ENCODE peak calls at places on chromosome 15, in nine cellular contexts. One of them, this sample, is unnamed.

GRCh38 chr15:75360391-75360790 is 8.0 kb downstream of the MAN2C1 start:
- DNase-seq in cardiac muscle cell: no peak
- DNase-seq in thyroid gland: no peak
- DNase-seq in HFF-Myc: no peak
- DNase-seq in choroid plexus epithelial cell: no peak
- DNase-seq in AG04450: no peak
- DNase-seq in Caco-2: no peak
- DNase-seq in PC-3: no peak
- DNase-seq in H1: no peak
- DNase-seq in this sample: no peak

GRCh38 chr15:61033319-61033718 is 195.8 kb downstream of the RORA start:
- DNase-seq in cardiac muscle cell: no peak
- DNase-seq in thyroid gland: no peak
- DNase-seq in PC-3: no peak
- DNase-seq in AG04450: no peak
- DNase-seq in Caco-2: no peak
- DNase-seq in HFF-Myc: no peak
- DNase-seq in H1: no peak
- DNase-seq in choroid plexus epithelial cell: no peak
- DNase-seq in this sample: no peak

GRCh38 chr15:98943609-98944111 is 63.9 kb downstream of the PGPEP1L start:
- DNase-seq in PC-3: no peak
- DNase-seq in cardiac muscle cell: peak; percentile 22
- DNase-seq in AG04450: no peak
- DNase-seq in Caco-2: no peak
- DNase-seq in HFF-Myc: no peak
- DNase-seq in choroid plexus epithelial cell: peak; percentile 13
- DNase-seq in thyroid gland: peak; percentile 69
- DNase-seq in H1: no peak
- DNase-seq in this sample: no peak

GRCh38 chr15:57560976-57561711 is 30.6 kb upstream of the MYZAP start:
- DNase-seq in H1: no peak
- DNase-seq in HFF-Myc: peak; percentile 43
- DNase-seq in choroid plexus epithelial cell: peak; percentile 81
- DNase-seq in cardiac muscle cell: peak; percentile 82
- DNase-seq in Caco-2: peak; percentile 68
- DNase-seq in thyroid gland: peak; percentile 88
- DNase-seq in PC-3: peak; percentile 78
- DNase-seq in AG04450: peak; percentile 26
- DNase-seq in this sample: peak; percentile 70

GRCh38 chr15:82895983-82896382 is 56.5 kb downstream of the HOMER2 start:
- DNase-seq in PC-3: no peak
- DNase-seq in H1: no peak
- DNase-seq in HFF-Myc: no peak
- DNase-seq in cardiac muscle cell: no peak
- DNase-seq in Caco-2: no peak
- DNase-seq in AG04450: no peak
- DNase-seq in choroid plexus epithelial cell: no peak
- DNase-seq in thyroid gland: no peak
- DNase-seq in this sample: no peak

GRCh38 chr15:66078196-66078928 is 175.2 kb downstream of the MEGF11 start:
- DNase-seq in HFF-Myc: no peak
- DNase-seq in Caco-2: no peak
- DNase-seq in H1: no peak
- DNase-seq in thyroid gland: peak; percentile 6
- DNase-seq in cardiac muscle cell: no peak
- DNase-seq in choroid plexus epithelial cell: no peak
- DNase-seq in AG04450: no peak
- DNase-seq in PC-3: no peak
- DNase-seq in this sample: no peak

GRCh38 chr15:70092462-70092850 is 5.3 kb downstream of the TLE3 start:
- DNase-seq in PC-3: no peak
- DNase-seq in H1: no peak
- DNase-seq in Caco-2: no peak
- DNase-seq in thyroid gland: no peak
- DNase-seq in cardiac muscle cell: peak; percentile 57
- DNase-seq in choroid plexus epithelial cell: peak; percentile 38
- DNase-seq in AG04450: peak; percentile 69
- DNase-seq in HFF-Myc: no peak
- DNase-seq in this sample: no peak

GRCh38 chr15:66774001-66774814 is 72.2 kb downstream of the SMAD6 start:
- DNase-seq in thyroid gland: peak; percentile 96
- DNase-seq in Caco-2: peak; percentile 90
- DNase-seq in H1: peak; percentile 68
- DNase-seq in AG04450: no peak
- DNase-seq in cardiac muscle cell: peak; percentile 69
- DNase-seq in HFF-Myc: no peak
- DNase-seq in PC-3: peak; percentile 88
- DNase-seq in choroid plexus epithelial cell: peak; percentile 60
- DNase-seq in this sample: peak; percentile 67

GRCh38 chr15:98408231-98408630 is 240.1 kb upstream of the IGF1R start:
- DNase-seq in choroid plexus epithelial cell: no peak
- DNase-seq in thyroid gland: no peak
- DNase-seq in cardiac muscle cell: no peak
- DNase-seq in HFF-Myc: no peak
- DNase-seq in PC-3: no peak
- DNase-seq in AG04450: no peak
- DNase-seq in Caco-2: no peak
- DNase-seq in H1: no peak
- DNase-seq in this sample: no peak

GRCh38 chr15:34335176-34335575 is 2.4 kb downstream of the SLC12A6 start:
- DNase-seq in AG04450: no peak
- DNase-seq in H1: no peak
- DNase-seq in PC-3: peak; percentile 67
- DNase-seq in HFF-Myc: no peak
- DNase-seq in Caco-2: no peak
- DNase-seq in cardiac muscle cell: peak; percentile 29
- DNase-seq in choroid plexus epithelial cell: peak; percentile 57
- DNase-seq in thyroid gland: no peak
- DNase-seq in this sample: no peak

GRCh38 chr15:71448688-71449114 is 333.4 kb downstream of the THSD4 start:
- DNase-seq in Caco-2: peak; percentile 60
- DNase-seq in PC-3: peak; percentile 90
- DNase-seq in AG04450: no peak
- DNase-seq in cardiac muscle cell: peak; percentile 79
- DNase-seq in choroid plexus epithelial cell: peak; percentile 84
- DNase-seq in HFF-Myc: peak; percentile 65
- DNase-seq in thyroid gland: peak; percentile 12
- DNase-seq in H1: peak; percentile 39
- DNase-seq in this sample: peak; percentile 74

GRCh38 chr15:70267879-70268278 is 170.2 kb upstream of the TLE3 start:
- DNase-seq in thyroid gland: no peak
- DNase-seq in PC-3: peak; percentile 76
- DNase-seq in cardiac muscle cell: peak; percentile 53
- DNase-seq in Caco-2: no peak
- DNase-seq in HFF-Myc: no peak
- DNase-seq in choroid plexus epithelial cell: peak; percentile 57
- DNase-seq in AG04450: no peak
- DNase-seq in H1: no peak
- DNase-seq in this sample: peak; percentile 25

GRCh38 chr15:50655555-50655954 is 31.0 kb downstream of the TRPM7 start:
- DNase-seq in Caco-2: peak; percentile 39
- DNase-seq in AG04450: no peak
- DNase-seq in HFF-Myc: no peak
- DNase-seq in thyroid gland: no peak
- DNase-seq in cardiac muscle cell: no peak
- DNase-seq in H1: no peak
- DNase-seq in choroid plexus epithelial cell: no peak
- DNase-seq in PC-3: no peak
- DNase-seq in this sample: no peak

GRCh38 chr15:68428431-68428940 is 3.5 kb downstream of the ITGA11 start:
- DNase-seq in HFF-Myc: no peak
- DNase-seq in cardiac muscle cell: no peak
- DNase-seq in choroid plexus epithelial cell: no peak
- DNase-seq in Caco-2: no peak
- DNase-seq in AG04450: no peak
- DNase-seq in H1: no peak
- DNase-seq in thyroid gland: no peak
- DNase-seq in PC-3: no peak
- DNase-seq in this sample: no peak

GRCh38 chr15:62163397-62163796 is 1.7 kb downstream of the C2CD4B start:
- DNase-seq in HFF-Myc: no peak
- DNase-seq in choroid plexus epithelial cell: no peak
- DNase-seq in cardiac muscle cell: no peak
- DNase-seq in AG04450: no peak
- DNase-seq in thyroid gland: no peak
- DNase-seq in PC-3: no peak
- DNase-seq in H1: no peak
- DNase-seq in Caco-2: no peak
- DNase-seq in this sample: no peak

GRCh38 chr15:62165793-62166380 is 802 bp upstream of the C2CD4B start:
- DNase-seq in Caco-2: no peak
- DNase-seq in PC-3: no peak
- DNase-seq in thyroid gland: no peak
- DNase-seq in AG04450: no peak
- DNase-seq in cardiac muscle cell: peak; percentile 50
- DNase-seq in HFF-Myc: no peak
- DNase-seq in choroid plexus epithelial cell: peak; percentile 50
- DNase-seq in H1: no peak
- DNase-seq in this sample: no peak

GRCh38 chr15:62163847-62164499 is 1.1 kb downstream of the C2CD4B start:
- DNase-seq in HFF-Myc: no peak
- DNase-seq in thyroid gland: peak; percentile 13
- DNase-seq in choroid plexus epithelial cell: no peak
- DNase-seq in AG04450: no peak
- DNase-seq in H1: no peak
- DNase-seq in cardiac muscle cell: no peak
- DNase-seq in Caco-2: no peak
- DNase-seq in PC-3: no peak
- DNase-seq in this sample: no peak

GRCh38 chr15:62164500-62165028 is 521 bp downstream of the C2CD4B start:
- DNase-seq in HFF-Myc: no peak
- DNase-seq in cardiac muscle cell: peak; percentile 28
- DNase-seq in Caco-2: no peak
- DNase-seq in AG04450: no peak
- DNase-seq in PC-3: no peak
- DNase-seq in thyroid gland: peak; percentile 18
- DNase-seq in H1: no peak
- DNase-seq in choroid plexus epithelial cell: no peak
- DNase-seq in this sample: no peak

GRCh38 chr15:62165029-62165792 is at the start of gene C2CD4B:
- DNase-seq in choroid plexus epithelial cell: no peak
- DNase-seq in thyroid gland: peak; percentile 49
- DNase-seq in PC-3: no peak
- DNase-seq in Caco-2: peak; percentile 72
- DNase-seq in HFF-Myc: no peak
- DNase-seq in H1: no peak
- DNase-seq in cardiac muscle cell: peak; percentile 50
- DNase-seq in AG04450: no peak
- DNase-seq in this sample: no peak
- H3K4me3 ChIP-seq in choroid plexus epithelial cell: peak within 1 kb of the TSS; percentile 23
- H3K4me3 ChIP-seq in thyroid gland: no peak within 1 kb of the TSS
- H3K4me3 ChIP-seq in PC-3: no peak within 1 kb of the TSS
- H3K4me3 ChIP-seq in Caco-2: peak within 1 kb of the TSS; percentile 36
- H3K4me3 ChIP-seq in HFF-Myc: peak within 1 kb of the TSS; percentile 3
- H3K4me3 ChIP-seq in H1: peak within 1 kb of the TSS; percentile 61
- H3K4me3 ChIP-seq in cardiac muscle cell: peak within 1 kb of the TSS; percentile 28
- H3K4me3 ChIP-seq in AG04450: no peak within 1 kb of the TSS
- H3K4me3 ChIP-seq in this sample: no peak within 1 kb of the TSS

GRCh38 chr15:84081391-84082168 is 154.0 kb upstream of the GOLGA6L4 start:
- DNase-seq in choroid plexus epithelial cell: peak; percentile 7
- DNase-seq in Caco-2: no peak
- DNase-seq in thyroid gland: no peak
- DNase-seq in AG04450: no peak
- DNase-seq in PC-3: peak; percentile 13
- DNase-seq in H1: no peak
- DNase-seq in HFF-Myc: no peak
- DNase-seq in cardiac muscle cell: no peak
- DNase-seq in this sample: no peak
- H3K4me3 ChIP-seq in choroid plexus epithelial cell: no peak overlapping the region
- H3K4me3 ChIP-seq in Caco-2: no peak overlapping the region
- H3K4me3 ChIP-seq in thyroid gland: no peak overlapping the region
- H3K4me3 ChIP-seq in AG04450: no peak overlapping the region
- H3K4me3 ChIP-seq in PC-3: no peak overlapping the region
- H3K4me3 ChIP-seq in H1: no peak overlapping the region
- H3K4me3 ChIP-seq in HFF-Myc: no peak overlapping the region
- H3K4me3 ChIP-seq in cardiac muscle cell: no peak overlapping the region
- H3K4me3 ChIP-seq in this sample: no peak overlapping the region

GRCh38 chr15:38651328-38652038 is 86.9 kb upstream of the RASGRP1 start:
- DNase-seq in Caco-2: no peak
- DNase-seq in PC-3: no peak
- DNase-seq in H1: no peak
- DNase-seq in thyroid gland: no peak
- DNase-seq in cardiac muscle cell: no peak
- DNase-seq in HFF-Myc: no peak
- DNase-seq in choroid plexus epithelial cell: no peak
- DNase-seq in AG04450: no peak
- DNase-seq in this sample: no peak

GRCh38 chr15:38650384-38650783 is 85.8 kb upstream of the RASGRP1 start:
- DNase-seq in H1: no peak
- DNase-seq in PC-3: no peak
- DNase-seq in AG04450: no peak
- DNase-seq in HFF-Myc: no peak
- DNase-seq in choroid plexus epithelial cell: no peak
- DNase-seq in cardiac muscle cell: no peak
- DNase-seq in Caco-2: no peak
- DNase-seq in thyroid gland: no peak
- DNase-seq in this sample: no peak

GRCh38 chr15:38652998-38653397 is 88.4 kb upstream of the RASGRP1 start:
- DNase-seq in AG04450: no peak
- DNase-seq in thyroid gland: peak; percentile 4
- DNase-seq in choroid plexus epithelial cell: no peak
- DNase-seq in HFF-Myc: no peak
- DNase-seq in PC-3: no peak
- DNase-seq in Caco-2: no peak
- DNase-seq in cardiac muscle cell: no peak
- DNase-seq in H1: no peak
- DNase-seq in this sample: no peak

GRCh38 chr15:38652183-38652794 is 87.7 kb upstream of the RASGRP1 start:
- DNase-seq in PC-3: no peak
- DNase-seq in HFF-Myc: no peak
- DNase-seq in Caco-2: no peak
- DNase-seq in cardiac muscle cell: no peak
- DNase-seq in H1: no peak
- DNase-seq in choroid plexus epithelial cell: no peak
- DNase-seq in thyroid gland: no peak
- DNase-seq in AG04450: no peak
- DNase-seq in this sample: no peak

GRCh38 chr15:38650936-38651327 is 86.3 kb upstream of the RASGRP1 start:
- DNase-seq in cardiac muscle cell: no peak
- DNase-seq in choroid plexus epithelial cell: no peak
- DNase-seq in thyroid gland: no peak
- DNase-seq in PC-3: no peak
- DNase-seq in AG04450: no peak
- DNase-seq in Caco-2: no peak
- DNase-seq in HFF-Myc: no peak
- DNase-seq in H1: no peak
- DNase-seq in this sample: no peak
- H3K4me3 ChIP-seq in cardiac muscle cell: no peak overlapping the region
- H3K4me3 ChIP-seq in choroid plexus epithelial cell: no peak overlapping the region
- H3K4me3 ChIP-seq in thyroid gland: no peak overlapping the region
- H3K4me3 ChIP-seq in PC-3: no peak overlapping the region
- H3K4me3 ChIP-seq in AG04450: no peak overlapping the region
- H3K4me3 ChIP-seq in Caco-2: no peak overlapping the region
- H3K4me3 ChIP-seq in HFF-Myc: no peak overlapping the region
- H3K4me3 ChIP-seq in H1: no peak overlapping the region
- H3K4me3 ChIP-seq in this sample: no peak overlapping the region

DNA sequence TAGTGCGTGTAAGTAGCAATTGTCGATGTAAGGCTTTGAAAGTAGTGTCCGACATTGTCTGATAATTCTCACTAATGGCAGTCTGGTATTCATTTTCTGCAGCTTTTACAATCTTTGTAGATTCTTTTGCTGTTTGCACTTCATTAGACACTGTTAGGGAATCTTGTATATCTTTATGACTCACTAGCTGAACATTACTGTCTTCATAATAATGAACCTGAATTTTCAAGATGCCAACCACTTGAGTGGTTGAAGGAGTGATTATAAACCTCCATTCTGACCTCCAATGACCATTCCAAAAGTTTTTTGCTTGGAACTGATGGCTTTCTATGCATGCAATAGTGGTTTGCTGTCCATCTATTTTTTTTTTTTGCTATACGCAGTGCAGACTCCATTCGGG is 76.4 kb upstream of the MFGE8 start:
- DNase-seq in AG04450: peak; percentile 69
- DNase-seq in thyroid gland: no peak
- DNase-seq in PC-3: peak; percentile 62
- DNase-seq in Caco-2: no peak
- DNase-seq in H1: no peak
- DNase-seq in choroid plexus epithelial cell: peak; percentile 39
- DNase-seq in HFF-Myc: no peak
- DNase-seq in cardiac muscle cell: peak; percentile 54
- DNase-seq in this sample: peak; percentile 74
- H3K4me3 ChIP-seq in AG04450: peak overlapping the region; percentile 30
- H3K4me3 ChIP-seq in thyroid gland: no peak overlapping the region
- H3K4me3 ChIP-seq in PC-3: no peak overlapping the region
- H3K4me3 ChIP-seq in Caco-2: peak overlapping the region; percentile 38
- H3K4me3 ChIP-seq in H1: no peak overlapping the region
- H3K4me3 ChIP-seq in choroid plexus epithelial cell: no peak overlapping the region
- H3K4me3 ChIP-seq in HFF-Myc: no peak overlapping the region
- H3K4me3 ChIP-seq in cardiac muscle cell: no peak overlapping the region
- H3K4me3 ChIP-seq in this sample: no peak overlapping the region